ENCODE peak calls at places on chromosome 19, in five cellular contexts. D, I, B, T and X are unnamed samples. For H3K4me1, the result is how much of the 10 kb centered on the place peaks cover.

GRCh38 chr19:8638078-8638619 is 7.7 kb downstream of the NFILZ start:
- DNase-seq in I (no peak), T (no peak), B (no peak), D (no peak), X (peak)

GRCh38 chr19:53597023-53597422 is 34.8 kb upstream of the DPRX start:
- DNase-seq in I (no peak), T (no peak), D (no peak), B (no peak), X (no peak)

GRCh38 chr19:13990085-13990484 is 16.0 kb downstream of the RFX1 start:
- DNase-seq in T (no peak), B (no peak), D (no peak), I (no peak), X (no peak)

GRCh38 chr19:42553292-42554045 is 25.2 kb upstream of the CEACAM1 start:
- DNase-seq in I (peak), B (no peak), D (no peak), T (no peak), X (no peak)

GRCh38 chr19:57850553-57851017 is 926 bp downstream of the ZNF587 start:
- DNase-seq in B (no peak), T (peak), I (peak), D (no peak), X (no peak)

GRCh38 chr19:36418287-36419001 is at the start of gene ZFP82:
- DNase-seq in T (peak), D (peak), I (peak), B (peak), X (peak)

GRCh38 chr19:58204566-58204965 is 21.7 kb downstream of the ZNF274 start:
- DNase-seq in T (no peak), D (no peak), I (no peak), B (no peak), X (no peak)

GRCh38 chr19:11881151-11881800 is 6.3 kb upstream of the ZNF69 start:
- DNase-seq in B (peak), T (peak), D (peak), I (peak), X (peak)

GRCh38 chr19:39509233-39509632 is 5.7 kb upstream of the SELENOV start:
- DNase-seq in D (no peak), I (no peak), B (no peak), T (no peak), X (no peak)

GRCh38 chr19:29143183-29143582 is 69.8 kb downstream of the UQCRFS1 start:
- DNase-seq in I (no peak), T (no peak), B (no peak), D (no peak), X (no peak)

GRCh38 chr19:45450042-45450380 is 17.8 kb upstream of the FOSB start:
- DNase-seq in I (no peak), B (no peak), T (peak), D (no peak), X (no peak)

GRCh38 chr19:13207237-13208130 is 57.3 kb downstream of the IER2 start:
- DNase-seq in B (peak), D (peak), T (no peak), I (no peak), X (peak)

GRCh38 chr19:8585894-8586750 is 8.9 kb upstream of the MYO1F start:
- DNase-seq in D (peak), B (no peak), T (peak), I (no peak), X (peak)

GRCh38 chr19:6568010-6568411 is 22.9 kb downstream of the CD70 start:
- DNase-seq in B (no peak), D (no peak), I (no peak), T (no peak), X (no peak)

GRCh38 chr19:45251452-45252354 is 632 bp downstream of the MARK4 start:
- DNase-seq in D (no peak), I (no peak), T (no peak), B (no peak), X (no peak)

GRCh38 chr19:13629687-13630357 is 123.5 kb upstream of the CACNA1A start:
- DNase-seq in B (no peak), I (no peak), D (no peak), T (no peak), X (no peak)

GRCh38 chr19:18781885-18782527 is 9.1 kb downstream of the COMP start:
- DNase-seq in D (no peak), T (no peak), I (no peak), B (no peak), X (no peak)

GRCh38 chr19:11598746-11599145 is 1.5 kb downstream of the ZNF627 start:
- DNase-seq in B (no peak), D (no peak), I (no peak), T (no peak), X (no peak)

GRCh38 chr19:55015126-55015525 is 22.9 kb downstream of the GP6 start:
- DNase-seq in T (no peak), D (no peak), I (no peak), B (no peak), X (no peak)

GRCh38 chr19:45322744-45323281 is at the start of gene CKM:
- DNase-seq in T (no peak), D (no peak), B (no peak), I (peak), X (no peak)

GRCh38 chr19:18397242-18398202 is at the start of gene LRRC25:
- DNase-seq in I (no peak), D (peak), T (no peak), B (no peak), X (peak)

GRCh38 chr19:15379996-15380647 is 535 bp upstream of the AKAP8 start:
- DNase-seq in I (peak), D (peak), T (peak), B (peak), X (no peak)

GRCh38 chr19:34082289-34083077 is 89.8 kb upstream of the LSM14A start:
- DNase-seq in I (no peak), B (no peak), D (no peak), T (no peak), X (no peak)

GRCh38 chr19:57708641-57709354 is at the start of gene ZNF154:
- DNase-seq in B (no peak), I (peak), D (peak), T (peak), X (peak)

GRCh38 chr19:16136185-16137067 is 7.1 kb upstream of the HSH2D start:
- DNase-seq in T (no peak), D (no peak), I (no peak), B (no peak), X (no peak)

GRCh38 chr19:44111910-44112463 is 1.2 kb upstream of the ZNF225 start:
- DNase-seq in B (no peak), D (no peak), T (no peak), I (no peak), X (no peak)

GRCh38 chr19:10593148-10593547 is 6.0 kb upstream of the AP1M2 start:
- DNase-seq in T (no peak), I (no peak), B (no peak), D (no peak), X (no peak)

DNA sequence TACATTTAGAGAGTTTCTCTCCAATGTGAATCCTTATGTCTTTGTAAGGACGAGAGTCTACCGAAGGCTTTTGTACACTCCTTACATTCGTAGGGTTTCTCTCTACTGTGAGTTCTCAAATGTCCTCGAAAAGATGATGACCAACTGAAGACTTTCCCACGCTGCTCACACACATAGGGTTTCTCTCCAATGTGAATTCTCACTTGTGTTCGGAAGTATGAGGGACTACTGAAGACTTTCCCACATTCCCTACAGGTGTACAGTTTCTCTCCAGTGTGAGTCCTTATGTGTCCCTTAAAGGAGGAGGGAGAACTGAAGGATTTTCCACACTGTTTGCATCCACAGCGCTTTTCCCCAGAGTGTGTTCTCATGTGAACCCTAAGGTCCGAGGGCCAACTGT is 4.0 kb upstream of the ZNF57 start:
- DNase-seq in D (no peak), B (no peak), T (no peak), I (no peak), X (no peak)
- TF ChIP-seq CTCF in D (no peak), B (no peak), T (no peak), I (no peak), X (no peak)

DNA sequence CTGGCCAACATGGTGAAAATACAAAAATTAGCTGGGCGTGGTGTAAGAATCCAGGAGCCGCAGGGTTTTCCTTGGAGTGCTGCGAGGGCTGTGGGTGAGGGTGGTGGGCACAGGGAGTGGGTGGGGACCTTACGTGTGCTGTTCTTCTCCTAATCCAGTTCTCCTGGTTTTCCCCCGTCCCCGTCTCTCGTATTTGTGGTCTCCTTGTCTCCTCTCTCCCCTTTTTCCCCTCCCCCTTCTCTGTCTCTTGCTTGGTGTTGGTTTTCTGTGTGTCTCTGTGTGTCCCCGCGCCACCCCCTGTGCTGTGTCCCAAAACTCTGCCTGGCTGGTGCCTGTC is 1.7 kb downstream of the SELENOW start:
- DNase-seq in I (no peak), D (no peak), B (no peak), T (no peak), X (no peak)
- H3K4me1 ChIP-seq in I (half or more), D (under half), B (under half), T (under half), X (under half)

GRCh38 chr19:40529093-40529954 is 47.3 kb upstream of the SHKBP1 start:
- DNase-seq in B (peak), D (peak), T (peak), I (peak), X (peak)

GRCh38 chr19:40530091-40530901 is 46.4 kb upstream of the SHKBP1 start:
- DNase-seq in T (peak), B (no peak), D (no peak), I (no peak), X (no peak)

GRCh38 chr19:40534148-40534547 is 42.5 kb upstream of the SHKBP1 start:
- DNase-seq in D (no peak), T (no peak), B (no peak), I (no peak), X (no peak)

GRCh38 chr19:40528533-40529092 is 48.1 kb upstream of the SHKBP1 start:
- DNase-seq in T (no peak), B (no peak), I (no peak), D (no peak), X (no peak)

GRCh38 chr19:40533508-40533907 is 43.2 kb upstream of the SHKBP1 start:
- DNase-seq in D (no peak), T (no peak), I (no peak), B (no peak), X (no peak)
- TF ChIP-seq CTCF in D (no peak), T (no peak), I (no peak), B (no peak), X (no peak)

GRCh38 chr19:5128251-5128931 is 159.5 kb downstream of the KDM4B start:
- DNase-seq in I (peak), D (no peak), T (no peak), B (peak), X (no peak)
- H3K4me1 ChIP-seq in I (under half), D (under half), T (under half), B (under half), X (under half)

DNA sequence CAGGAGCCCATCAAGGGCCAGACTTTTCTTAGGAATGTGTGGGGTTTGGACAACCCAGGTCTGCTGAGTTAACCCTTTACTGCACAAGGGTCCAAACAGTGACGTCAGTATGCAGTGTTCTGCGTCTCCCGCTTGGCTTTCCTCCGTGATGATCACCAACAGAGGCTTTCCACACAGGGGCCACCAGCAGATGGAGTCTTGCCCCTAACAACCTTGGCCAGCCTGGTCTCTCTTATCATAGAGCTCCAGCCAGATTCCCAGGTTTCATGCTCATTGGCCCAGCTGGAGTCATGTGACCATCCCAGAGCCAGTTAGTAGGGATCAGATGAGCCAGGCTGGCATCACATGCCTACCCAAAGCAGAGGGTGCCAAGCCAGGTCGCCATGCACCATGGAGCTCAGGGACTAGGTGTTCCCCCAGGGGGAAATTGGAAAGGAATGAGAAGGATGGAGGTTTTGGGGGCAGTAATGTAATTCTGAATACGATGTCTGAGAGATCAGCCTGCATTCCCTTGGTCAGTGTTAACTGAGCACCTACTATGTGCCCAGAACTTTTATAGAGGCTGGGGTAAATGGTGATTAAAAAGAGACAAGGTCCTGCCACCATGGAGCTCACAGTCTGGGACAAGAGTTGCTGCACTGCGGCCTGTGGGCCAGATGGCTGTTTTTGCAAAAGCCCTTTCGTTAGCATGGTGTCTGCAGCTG is 61.2 kb downstream of the MYH14 start:
- DNase-seq in I (no peak), T (no peak), B (no peak), D (no peak), X (no peak)
- TF ChIP-seq CTCF in I (no peak), T (no peak), B (no peak), D (no peak), X (no peak)

GRCh38 chr19:1068111-1069001 is 1.4 kb downstream of the ARHGAP45 start:
- DNase-seq in B (no peak), T (peak), D (peak), I (peak), X (no peak)
- H3K4me1 ChIP-seq in B (under half), T (under half), D (under half), I (half or more), X (half or more)

GRCh38 chr19:49892716-49893115 is 4.0 kb downstream of the IL4I1 start:
- DNase-seq in D (no peak), B (no peak), I (no peak), T (no peak), X (no peak)
- TF ChIP-seq CTCF in D (no peak), B (no peak), I (no peak), T (no peak), X (no peak)

GRCh38 chr19:4009990-4010807 is 2.7 kb downstream of the PIAS4 start:
- DNase-seq in T (no peak), D (no peak), B (no peak), I (no peak), X (no peak)
- H3K4me1 ChIP-seq in T (under half), D (under half), B (under half), I (half or more), X (under half)

GRCh38 chr19:33039815-33040214 is 24.9 kb downstream of the RHPN2 start:
- DNase-seq in D (no peak), B (no peak), I (no peak), T (no peak), X (no peak)
- TF ChIP-seq CTCF in D (no peak), B (no peak), I (no peak), T (no peak), X (no peak)

GRCh38 chr19:49564616-49565045 is 15.7 kb downstream of the NOSIP start:
- DNase-seq in I (no peak), B (no peak), D (no peak), T (peak), X (no peak)

GRCh38 chr19:49567722-49568454 is 12.5 kb downstream of the NOSIP start:
- DNase-seq in D (peak), I (no peak), T (peak), B (no peak), X (no peak)

GRCh38 chr19:49565261-49565660 is 15.1 kb downstream of the NOSIP start:
- DNase-seq in D (no peak), B (no peak), T (peak), I (peak), X (no peak)

GRCh38 chr19:49570138-49570856 is 10.1 kb downstream of the NOSIP start:
- DNase-seq in B (peak), D (peak), I (peak), T (peak), X (no peak)

DNA sequence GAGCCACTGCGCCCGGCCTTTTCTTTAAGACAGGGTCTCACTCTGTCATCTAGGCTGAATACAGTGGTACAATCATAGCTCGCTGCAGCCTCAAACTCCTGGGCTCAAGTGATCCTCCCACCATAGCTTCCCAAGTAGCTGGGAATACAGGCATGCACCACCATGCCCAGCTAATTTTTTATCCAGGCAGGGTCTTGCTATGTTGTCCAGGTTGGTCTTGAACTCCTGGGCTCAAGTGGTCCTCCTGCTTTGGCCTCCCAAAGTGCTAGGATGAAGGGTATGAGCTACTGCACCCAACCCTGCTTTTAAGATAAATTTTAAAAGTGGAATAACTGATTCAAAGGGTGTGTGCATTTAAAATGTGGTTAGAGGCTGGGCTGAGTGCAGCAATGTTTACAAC is 14.1 kb downstream of the NOSIP start:
- DNase-seq in I (no peak), T (no peak), B (no peak), D (no peak), X (no peak)
- H3K4me1 ChIP-seq in I (half or more), T (under half), B (under half), D (under half), X (under half)